ENCODE peak calls at places on chromosome 22, in seven cellular contexts. One of them, this sample, is unnamed.

GRCh38 chr22:49362393-49362792 is 465.3 kb downstream of the BRD1 start:
- DNase-seq in stomach: peak; percentile 3
- DNase-seq in fibroblast of mammary gland: no peak
- DNase-seq in activated CD4-positive, alpha-beta T cell treated with anti-CD3 and anti-CD28 coated beads for 24 hours: no peak
- DNase-seq in heart right ventricle: no peak
- DNase-seq in thoracic aorta: no peak
- DNase-seq in naive thymus-derived CD4-positive, alpha-beta T cell: no peak
- DNase-seq in this sample: no peak

GRCh38 chr22:22168190-22168940 is 76.2 kb upstream of the VPREB1 start:
- DNase-seq in heart right ventricle: no peak
- DNase-seq in fibroblast of mammary gland: peak; percentile 70
- DNase-seq in stomach: no peak
- DNase-seq in naive thymus-derived CD4-positive, alpha-beta T cell: peak; percentile 27
- DNase-seq in activated CD4-positive, alpha-beta T cell treated with anti-CD3 and anti-CD28 coated beads for 24 hours: no peak
- DNase-seq in thoracic aorta: no peak
- DNase-seq in this sample: no peak

GRCh38 chr22:38565441-38565840 is 4.5 kb downstream of the DMC1 start:
- DNase-seq in thoracic aorta: no peak
- DNase-seq in fibroblast of mammary gland: no peak
- DNase-seq in activated CD4-positive, alpha-beta T cell treated with anti-CD3 and anti-CD28 coated beads for 24 hours: no peak
- DNase-seq in naive thymus-derived CD4-positive, alpha-beta T cell: no peak
- DNase-seq in heart right ventricle: no peak
- DNase-seq in stomach: no peak
- DNase-seq in this sample: no peak

GRCh38 chr22:44380716-44381500 is 68.2 kb upstream of the SHISAL1 start:
- DNase-seq in stomach: no peak
- DNase-seq in fibroblast of mammary gland: no peak
- DNase-seq in naive thymus-derived CD4-positive, alpha-beta T cell: no peak
- DNase-seq in thoracic aorta: no peak
- DNase-seq in activated CD4-positive, alpha-beta T cell treated with anti-CD3 and anti-CD28 coated beads for 24 hours: no peak
- DNase-seq in heart right ventricle: no peak
- DNase-seq in this sample: peak; percentile 8

GRCh38 chr22:37560682-37561208 is 465 bp downstream of the CDC42EP1 start:
- DNase-seq in activated CD4-positive, alpha-beta T cell treated with anti-CD3 and anti-CD28 coated beads for 24 hours: no peak
- DNase-seq in thoracic aorta: no peak
- DNase-seq in naive thymus-derived CD4-positive, alpha-beta T cell: no peak
- DNase-seq in fibroblast of mammary gland: no peak
- DNase-seq in stomach: no peak
- DNase-seq in heart right ventricle: peak; percentile 76
- DNase-seq in this sample: no peak

GRCh38 chr22:31496735-31497146 is 405 bp downstream of the SFI1 start:
- DNase-seq in naive thymus-derived CD4-positive, alpha-beta T cell: no peak
- DNase-seq in thoracic aorta: no peak
- DNase-seq in heart right ventricle: peak; percentile 23
- DNase-seq in fibroblast of mammary gland: no peak
- DNase-seq in activated CD4-positive, alpha-beta T cell treated with anti-CD3 and anti-CD28 coated beads for 24 hours: peak; percentile 25
- DNase-seq in stomach: no peak
- DNase-seq in this sample: no peak

GRCh38 chr22:46931881-46932280 is 169.4 kb downstream of the TBC1D22A start:
- DNase-seq in stomach: no peak
- DNase-seq in naive thymus-derived CD4-positive, alpha-beta T cell: no peak
- DNase-seq in activated CD4-positive, alpha-beta T cell treated with anti-CD3 and anti-CD28 coated beads for 24 hours: no peak
- DNase-seq in fibroblast of mammary gland: no peak
- DNase-seq in heart right ventricle: no peak
- DNase-seq in thoracic aorta: no peak
- DNase-seq in this sample: no peak

GRCh38 chr22:37258810-37259472 is 14.9 kb upstream of the RAC2 start:
- DNase-seq in fibroblast of mammary gland: no peak
- DNase-seq in thoracic aorta: no peak
- DNase-seq in activated CD4-positive, alpha-beta T cell treated with anti-CD3 and anti-CD28 coated beads for 24 hours: no peak
- DNase-seq in naive thymus-derived CD4-positive, alpha-beta T cell: no peak
- DNase-seq in stomach: no peak
- DNase-seq in heart right ventricle: no peak
- DNase-seq in this sample: no peak

GRCh38 chr22:38429460-38430128 is 25.4 kb downstream of the KCNJ4 start:
- DNase-seq in thoracic aorta: no peak
- DNase-seq in heart right ventricle: no peak
- DNase-seq in naive thymus-derived CD4-positive, alpha-beta T cell: no peak
- DNase-seq in fibroblast of mammary gland: no peak
- DNase-seq in activated CD4-positive, alpha-beta T cell treated with anti-CD3 and anti-CD28 coated beads for 24 hours: no peak
- DNase-seq in stomach: no peak
- DNase-seq in this sample: no peak

GRCh38 chr22:47192651-47193437 is 430.4 kb downstream of the TBC1D22A start:
- DNase-seq in heart right ventricle: no peak
- DNase-seq in naive thymus-derived CD4-positive, alpha-beta T cell: no peak
- DNase-seq in activated CD4-positive, alpha-beta T cell treated with anti-CD3 and anti-CD28 coated beads for 24 hours: no peak
- DNase-seq in fibroblast of mammary gland: no peak
- DNase-seq in stomach: peak; percentile 25
- DNase-seq in thoracic aorta: no peak
- DNase-seq in this sample: peak; percentile 14

GRCh38 chr22:45551310-45552016 is 48.8 kb downstream of the FBLN1 start:
- DNase-seq in thoracic aorta: no peak
- DNase-seq in fibroblast of mammary gland: peak; percentile 44
- DNase-seq in naive thymus-derived CD4-positive, alpha-beta T cell: no peak
- DNase-seq in heart right ventricle: no peak
- DNase-seq in activated CD4-positive, alpha-beta T cell treated with anti-CD3 and anti-CD28 coated beads for 24 hours: no peak
- DNase-seq in stomach: no peak
- DNase-seq in this sample: no peak

GRCh38 chr22:24952837-24953293 is 349 bp downstream of the KIAA1671 start:
- DNase-seq in activated CD4-positive, alpha-beta T cell treated with anti-CD3 and anti-CD28 coated beads for 24 hours: no peak
- DNase-seq in heart right ventricle: peak; percentile 43
- DNase-seq in fibroblast of mammary gland: peak; percentile 28
- DNase-seq in thoracic aorta: no peak
- DNase-seq in stomach: peak; percentile 61
- DNase-seq in naive thymus-derived CD4-positive, alpha-beta T cell: no peak
- DNase-seq in this sample: no peak

GRCh38 chr22:41998361-41999261 is at the start of gene WBP2NL:
- DNase-seq in activated CD4-positive, alpha-beta T cell treated with anti-CD3 and anti-CD28 coated beads for 24 hours: peak; percentile 73
- DNase-seq in naive thymus-derived CD4-positive, alpha-beta T cell: peak; percentile 89
- DNase-seq in fibroblast of mammary gland: peak; percentile 72
- DNase-seq in heart right ventricle: peak; percentile 80
- DNase-seq in thoracic aorta: peak; percentile 15
- DNase-seq in stomach: peak; percentile 92
- DNase-seq in this sample: peak; percentile 59

GRCh38 chr22:31821572-31821971 is 67.8 kb downstream of the DEPDC5 start:
- DNase-seq in heart right ventricle: no peak
- DNase-seq in stomach: no peak
- DNase-seq in fibroblast of mammary gland: no peak
- DNase-seq in thoracic aorta: no peak
- DNase-seq in activated CD4-positive, alpha-beta T cell treated with anti-CD3 and anti-CD28 coated beads for 24 hours: no peak
- DNase-seq in naive thymus-derived CD4-positive, alpha-beta T cell: no peak
- DNase-seq in this sample: no peak

GRCh38 chr22:39212721-39213376 is 31.9 kb downstream of the PDGFB start:
- DNase-seq in activated CD4-positive, alpha-beta T cell treated with anti-CD3 and anti-CD28 coated beads for 24 hours: no peak
- DNase-seq in fibroblast of mammary gland: peak; percentile 42
- DNase-seq in naive thymus-derived CD4-positive, alpha-beta T cell: no peak
- DNase-seq in heart right ventricle: no peak
- DNase-seq in stomach: no peak
- DNase-seq in thoracic aorta: no peak
- DNase-seq in this sample: no peak

GRCh38 chr22:38788417-38788816 is 5.5 kb downstream of the DNAL4 start:
- DNase-seq in naive thymus-derived CD4-positive, alpha-beta T cell: no peak
- DNase-seq in thoracic aorta: peak; percentile 28
- DNase-seq in heart right ventricle: peak; percentile 72
- DNase-seq in fibroblast of mammary gland: peak; percentile 92
- DNase-seq in stomach: peak; percentile 32
- DNase-seq in activated CD4-positive, alpha-beta T cell treated with anti-CD3 and anti-CD28 coated beads for 24 hours: no peak
- DNase-seq in this sample: no peak

GRCh38 chr22:46047226-46047625 is 70.3 kb upstream of the WNT7B start:
- DNase-seq in heart right ventricle: no peak
- DNase-seq in naive thymus-derived CD4-positive, alpha-beta T cell: no peak
- DNase-seq in fibroblast of mammary gland: no peak
- DNase-seq in thoracic aorta: no peak
- DNase-seq in activated CD4-positive, alpha-beta T cell treated with anti-CD3 and anti-CD28 coated beads for 24 hours: no peak
- DNase-seq in stomach: peak; percentile 26
- DNase-seq in this sample: peak; percentile 12

GRCh38 chr22:44567846-44568493 is 69.9 kb upstream of the RTL6 start:
- DNase-seq in heart right ventricle: peak; percentile 30
- DNase-seq in naive thymus-derived CD4-positive, alpha-beta T cell: peak; percentile 11
- DNase-seq in stomach: peak; percentile 57
- DNase-seq in thoracic aorta: no peak
- DNase-seq in fibroblast of mammary gland: peak; percentile 57
- DNase-seq in activated CD4-positive, alpha-beta T cell treated with anti-CD3 and anti-CD28 coated beads for 24 hours: peak; percentile 23
- DNase-seq in this sample: peak; percentile 21

GRCh38 chr22:37483594-37484114 is 2.5 kb downstream of the MFNG start:
- DNase-seq in fibroblast of mammary gland: no peak
- DNase-seq in activated CD4-positive, alpha-beta T cell treated with anti-CD3 and anti-CD28 coated beads for 24 hours: no peak
- DNase-seq in naive thymus-derived CD4-positive, alpha-beta T cell: no peak
- DNase-seq in heart right ventricle: no peak
- DNase-seq in thoracic aorta: no peak
- DNase-seq in stomach: no peak
- DNase-seq in this sample: no peak

GRCh38 chr22:18152519-18152918 is 2.5 kb downstream of the USP18 start:
- DNase-seq in naive thymus-derived CD4-positive, alpha-beta T cell: no peak
- DNase-seq in stomach: no peak
- DNase-seq in activated CD4-positive, alpha-beta T cell treated with anti-CD3 and anti-CD28 coated beads for 24 hours: peak; percentile 7
- DNase-seq in thoracic aorta: no peak
- DNase-seq in heart right ventricle: no peak
- DNase-seq in fibroblast of mammary gland: no peak
- DNase-seq in this sample: no peak

GRCh38 chr22:45460288-45461109 is 42.2 kb upstream of the FBLN1 start:
- DNase-seq in fibroblast of mammary gland: peak; percentile 90
- DNase-seq in naive thymus-derived CD4-positive, alpha-beta T cell: no peak
- DNase-seq in activated CD4-positive, alpha-beta T cell treated with anti-CD3 and anti-CD28 coated beads for 24 hours: no peak
- DNase-seq in stomach: no peak
- DNase-seq in heart right ventricle: peak; percentile 76
- DNase-seq in thoracic aorta: no peak
- DNase-seq in this sample: no peak

GRCh38 chr22:43116932-43117331 is 6.4 kb downstream of the BIK start:
- DNase-seq in fibroblast of mammary gland: no peak
- DNase-seq in thoracic aorta: no peak
- DNase-seq in naive thymus-derived CD4-positive, alpha-beta T cell: no peak
- DNase-seq in stomach: no peak
- DNase-seq in activated CD4-positive, alpha-beta T cell treated with anti-CD3 and anti-CD28 coated beads for 24 hours: no peak
- DNase-seq in heart right ventricle: no peak
- DNase-seq in this sample: no peak

GRCh38 chr22:33443688-33444087 is 385.5 kb upstream of the SYN3 start:
- DNase-seq in heart right ventricle: no peak
- DNase-seq in stomach: no peak
- DNase-seq in fibroblast of mammary gland: no peak
- DNase-seq in thoracic aorta: no peak
- DNase-seq in naive thymus-derived CD4-positive, alpha-beta T cell: no peak
- DNase-seq in activated CD4-positive, alpha-beta T cell treated with anti-CD3 and anti-CD28 coated beads for 24 hours: no peak
- DNase-seq in this sample: no peak

GRCh38 chr22:34808618-34809017 is 257.3 kb upstream of the ISX start:
- DNase-seq in activated CD4-positive, alpha-beta T cell treated with anti-CD3 and anti-CD28 coated beads for 24 hours: no peak
- DNase-seq in fibroblast of mammary gland: no peak
- DNase-seq in stomach: no peak
- DNase-seq in thoracic aorta: no peak
- DNase-seq in naive thymus-derived CD4-positive, alpha-beta T cell: no peak
- DNase-seq in heart right ventricle: no peak
- DNase-seq in this sample: no peak

GRCh38 chr22:28411125-28411524 is 268.5 kb downstream of the TTC28 start:
- DNase-seq in naive thymus-derived CD4-positive, alpha-beta T cell: no peak
- DNase-seq in fibroblast of mammary gland: no peak
- DNase-seq in activated CD4-positive, alpha-beta T cell treated with anti-CD3 and anti-CD28 coated beads for 24 hours: no peak
- DNase-seq in stomach: no peak
- DNase-seq in thoracic aorta: no peak
- DNase-seq in heart right ventricle: no peak
- DNase-seq in this sample: no peak

GRCh38 chr22:44543781-44544181 is 45.7 kb upstream of the RTL6 start:
- DNase-seq in thoracic aorta: no peak
- DNase-seq in activated CD4-positive, alpha-beta T cell treated with anti-CD3 and anti-CD28 coated beads for 24 hours: no peak
- DNase-seq in naive thymus-derived CD4-positive, alpha-beta T cell: no peak
- DNase-seq in stomach: no peak
- DNase-seq in heart right ventricle: no peak
- DNase-seq in fibroblast of mammary gland: no peak
- DNase-seq in this sample: no peak

GRCh38 chr22:37898441-37899181 is 7.5 kb upstream of the MICALL1 start:
- DNase-seq in heart right ventricle: no peak
- DNase-seq in fibroblast of mammary gland: no peak
- DNase-seq in stomach: peak; percentile 60
- DNase-seq in naive thymus-derived CD4-positive, alpha-beta T cell: no peak
- DNase-seq in activated CD4-positive, alpha-beta T cell treated with anti-CD3 and anti-CD28 coated beads for 24 hours: no peak
- DNase-seq in thoracic aorta: no peak
- DNase-seq in this sample: no peak

GRCh38 chr22:30882181-30882771 is 86.3 kb downstream of the MORC2 start:
- DNase-seq in fibroblast of mammary gland: no peak
- DNase-seq in activated CD4-positive, alpha-beta T cell treated with anti-CD3 and anti-CD28 coated beads for 24 hours: no peak
- DNase-seq in heart right ventricle: no peak
- DNase-seq in stomach: no peak
- DNase-seq in naive thymus-derived CD4-positive, alpha-beta T cell: no peak
- DNase-seq in thoracic aorta: no peak
- DNase-seq in this sample: no peak

GRCh38 chr22:35547993-35548761 is 7.5 kb downstream of the RASD2 start:
- DNase-seq in thoracic aorta: no peak
- DNase-seq in fibroblast of mammary gland: no peak
- DNase-seq in heart right ventricle: no peak
- DNase-seq in naive thymus-derived CD4-positive, alpha-beta T cell: no peak
- DNase-seq in stomach: no peak
- DNase-seq in activated CD4-positive, alpha-beta T cell treated with anti-CD3 and anti-CD28 coated beads for 24 hours: no peak
- DNase-seq in this sample: no peak

This sample was measured in omental fat pad.